ENCODE peak calls at places on chromosomes 3 and 15, in nine cellular contexts. N is uterus, W is HCT116, U is testis, Z is IMR-90, C is vagina, K is ovary, H is esophagus squamous epithelium, S is Peyer's patch. A is an unnamed sample.

GRCh38 chr3:89221913-89222312 is 114.5 kb downstream of the EPHA3 start:
- DNase-seq in N (no peak), W (no peak), U (no peak), Z (no peak), C (no peak), K (no peak), H (no peak), S (no peak), A (no peak)

GRCh38 chr3:159764211-159765024 is 224.2 kb upstream of the IL12A start:
- DNase-seq in N (no peak), W (no peak), U (peak; percentile 28), Z (peak; percentile 76), C (no peak), K (peak; percentile 53), H (no peak), S (peak; percentile 53), A (peak; percentile 54)

GRCh38 chr3:160134454-160134853 is 90.8 kb upstream of the C3orf80 start:
- DNase-seq in N (no peak), W (peak; percentile 74), U (no peak), Z (no peak), C (no peak), K (no peak), H (no peak), S (no peak), A (no peak)

GRCh38 chr3:16290007-16290826 is 25.2 kb downstream of the OXNAD1 start:
- DNase-seq in N (peak; percentile 67), W (peak; percentile 24), U (peak; percentile 58), Z (peak; percentile 67), C (no peak), K (no peak), H (no peak), S (peak; percentile 84), A (peak; percentile 40)

GRCh38 chr3:27456554-27456953 is 27.6 kb downstream of the SLC4A7 start:
- DNase-seq in N (no peak), W (no peak), U (no peak), Z (peak; percentile 27), C (no peak), K (no peak), H (no peak), S (no peak), A (no peak)

GRCh38 chr3:25768851-25769250 is 14.4 kb downstream of the NGLY1 start:
- DNase-seq in N (no peak), W (no peak), U (no peak), Z (no peak), C (no peak), K (no peak), H (no peak), S (no peak), A (no peak)

GRCh38 chr15:31298707-31299172 is 27.9 kb upstream of the KLF13 start:
- DNase-seq in N (no peak), W (no peak), U (peak; percentile 12), Z (no peak), C (peak; percentile 84), K (peak; percentile 23), H (no peak), S (peak; percentile 32), A (no peak)

GRCh38 chr3:52752045-52752660 is 18.6 kb downstream of the NEK4 start:
- DNase-seq in N (no peak), W (no peak), U (no peak), Z (peak; percentile 54), C (no peak), K (no peak), H (no peak), S (no peak), A (no peak)

GRCh38 chr3:62951037-62951613 is 75.9 kb upstream of the CADPS start:
- DNase-seq in N (no peak), W (no peak), U (no peak), Z (no peak), C (no peak), K (no peak), H (no peak), S (no peak), A (no peak)

GRCh38 chr3:62955126-62955525 is 79.9 kb upstream of the CADPS start:
- DNase-seq in N (no peak), W (no peak), U (no peak), Z (no peak), C (no peak), K (no peak), H (no peak), S (no peak), A (no peak)

GRCh38 chr3:62954579-62954978 is 79.4 kb upstream of the CADPS start:
- DNase-seq in N (no peak), W (no peak), U (no peak), Z (no peak), C (no peak), K (no peak), H (no peak), S (no peak), A (no peak)

DNA sequence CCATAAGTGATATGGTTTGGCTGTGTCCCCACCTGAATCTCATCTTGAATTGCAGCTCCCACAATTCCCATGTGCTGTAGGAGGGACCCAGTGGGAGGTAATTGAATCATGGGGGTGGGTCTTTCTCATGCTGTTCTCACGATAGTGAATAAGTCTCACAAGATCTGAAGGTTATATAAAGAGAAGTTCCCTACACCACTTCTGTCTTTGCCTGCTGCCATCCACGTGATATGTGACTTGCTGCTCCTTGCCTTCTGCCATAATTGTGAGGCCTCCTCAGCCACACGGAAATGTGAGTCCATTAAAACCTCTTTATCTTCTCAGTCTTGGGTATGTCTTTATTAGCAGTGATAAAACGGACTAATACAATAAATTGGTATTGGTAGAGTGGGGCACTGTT is 75.0 kb upstream of the CADPS start:
- DNase-seq in N (no peak), W (no peak), U (no peak), Z (no peak), C (no peak), K (no peak), H (no peak), S (no peak), A (no peak)
- H3K36me3 ChIP-seq in N (no peaks in the 10 kb centered on the region), W (no peaks in the 10 kb centered on the region), U (no peaks in the 10 kb centered on the region), Z (no peaks in the 10 kb centered on the region), C (no peaks in the 10 kb centered on the region), K (no peaks in the 10 kb centered on the region), H (no peaks in the 10 kb centered on the region), S (no peaks in the 10 kb centered on the region), A (no peaks in the 10 kb centered on the region)

GRCh38 chr15:64895285-64896065 is 16.2 kb upstream of the ANKDD1A start:
- DNase-seq in N (no peak), W (no peak), U (no peak), Z (peak; percentile 65), C (no peak), K (no peak), H (no peak), S (peak; percentile 67), A (peak; percentile 50)
- TF ChIP-seq CTCF in N (peak; percentile 4), W (no peak), U (no peak), Z (no peak), C (no peak), K (no peak), H (no peak), S (no peak), A (no peak)

GRCh38 chr15:76169013-76169412 is 109.2 kb downstream of the TMEM266 start:
- DNase-seq in N (no peak), W (no peak), U (no peak), Z (peak; percentile 29), C (no peak), K (no peak), H (no peak), S (no peak), A (no peak)

GRCh38 chr15:76165951-76166350 is 106.2 kb downstream of the TMEM266 start:
- DNase-seq in N (no peak), W (no peak), U (no peak), Z (no peak), C (no peak), K (no peak), H (no peak), S (no peak), A (no peak)

GRCh38 chr15:76169792-76170425 is 110.1 kb downstream of the TMEM266 start:
- DNase-seq in N (no peak), W (no peak), U (no peak), Z (no peak), C (no peak), K (no peak), H (no peak), S (no peak), A (no peak)

GRCh38 chr15:76170426-76170800 is 110.6 kb downstream of the TMEM266 start:
- DNase-seq in N (no peak), W (no peak), U (no peak), Z (no peak), C (no peak), K (no peak), H (no peak), S (no peak), A (no peak)

DNA sequence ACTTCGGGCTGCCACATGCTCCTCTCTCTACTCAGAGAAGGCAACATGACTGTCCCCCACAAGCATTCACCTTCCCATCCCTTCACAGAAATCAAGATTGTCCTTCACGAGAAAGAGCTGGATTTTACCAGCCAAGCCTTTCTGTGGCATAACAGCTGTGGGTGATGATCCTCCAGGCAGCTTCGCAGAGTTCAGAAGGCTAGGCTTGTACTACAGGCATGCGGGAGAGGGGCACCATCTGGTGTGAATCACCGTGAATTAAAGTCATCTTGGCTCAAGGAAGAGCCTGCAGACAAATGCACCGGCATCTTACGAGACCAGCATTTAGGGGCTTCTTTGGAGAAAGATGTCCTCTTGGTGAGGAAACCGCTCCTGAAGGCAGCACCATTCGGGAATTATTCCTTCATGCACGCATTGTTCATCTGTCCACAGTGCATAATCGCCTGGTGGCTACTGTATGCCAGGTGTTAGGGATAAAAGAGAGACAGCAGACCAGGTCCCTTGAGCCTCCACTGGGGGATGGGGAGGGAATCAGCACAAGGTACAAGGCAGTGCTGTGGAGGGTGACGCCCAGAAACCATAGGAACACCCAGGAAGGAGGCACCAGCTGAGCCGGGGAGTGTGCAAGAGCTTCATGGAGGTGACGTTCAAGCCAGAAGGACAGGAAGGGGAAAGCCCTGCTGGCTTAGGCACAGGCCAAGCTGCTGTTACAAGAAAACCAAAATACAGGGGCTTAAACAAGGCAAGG is 108.6 kb downstream of the TMEM266 start:
- DNase-seq in N (no peak), W (no peak), U (no peak), Z (no peak), C (no peak), K (no peak), H (no peak), S (no peak), A (no peak)
- TF ChIP-seq POLR2A in N (no peak), W (no peak), U (no peak), Z (no peak), C (no peak), K (no peak), H (no peak), S (no peak), A (no peak)

GRCh38 chr15:50228866-50229265 is 36.7 kb downstream of the HDC start:
- DNase-seq in N (no peak), W (no peak), U (no peak), Z (no peak), C (no peak), K (no peak), H (no peak), S (no peak), A (no peak)

GRCh38 chr15:50231761-50232160 is 33.8 kb downstream of the HDC start:
- DNase-seq in N (no peak), W (no peak), U (no peak), Z (no peak), C (no peak), K (no peak), H (no peak), S (no peak), A (no peak)

GRCh38 chr15:50227076-50227475 is 38.5 kb downstream of the HDC start:
- DNase-seq in N (no peak), W (no peak), U (no peak), Z (peak; percentile 88), C (no peak), K (no peak), H (no peak), S (no peak), A (no peak)

GRCh38 chr15:50225897-50226296 is 39.6 kb downstream of the HDC start:
- DNase-seq in N (no peak), W (no peak), U (no peak), Z (no peak), C (no peak), K (no peak), H (no peak), S (no peak), A (no peak)

GRCh38 chr15:50229336-50229735 is 36.2 kb downstream of the HDC start:
- DNase-seq in N (no peak), W (no peak), U (no peak), Z (no peak), C (no peak), K (no peak), H (no peak), S (no peak), A (no peak)
- H3K36me3 ChIP-seq in N (no peaks in the 10 kb centered on the region), W (no peaks in the 10 kb centered on the region), U (no peaks in the 10 kb centered on the region), Z (no peaks in the 10 kb centered on the region), C (no peaks in the 10 kb centered on the region), K (no peaks in the 10 kb centered on the region), H (no peaks in the 10 kb centered on the region), S (no peaks in the 10 kb centered on the region), A (no peaks in the 10 kb centered on the region)